ENCODE peak calls at places on chromosomes 6 and 20, in seven cellular contexts. One of them, this sample, is unnamed.

GRCh38 chr20:22460803-22461202 is 123.6 kb downstream of the FOXA2 start:
- DNase-seq in H1: no peak
- DNase-seq in HCT116: no peak
- DNase-seq in HepG2: no peak
- DNase-seq in SK-N-SH: no peak
- DNase-seq in GM12878: no peak
- DNase-seq in K562: no peak
- DNase-seq in this sample: no peak

GRCh38 chr6:166800110-166800509 is 156.2 kb downstream of the RNASET2 start:
- DNase-seq in HCT116: no peak
- DNase-seq in H1: no peak
- DNase-seq in K562: no peak
- DNase-seq in SK-N-SH: no peak
- DNase-seq in GM12878: no peak
- DNase-seq in HepG2: no peak
- DNase-seq in this sample: no peak

GRCh38 chr6:161137839-161138544 is 135.9 kb downstream of the AGPAT4 start:
- DNase-seq in K562: no peak
- DNase-seq in SK-N-SH: no peak
- DNase-seq in HepG2: no peak
- DNase-seq in HCT116: no peak
- DNase-seq in H1: no peak
- DNase-seq in GM12878: no peak
- DNase-seq in this sample: no peak

GRCh38 chr6:1917628-1918371 is 308.1 kb downstream of the FOXC1 start:
- DNase-seq in K562: no peak
- DNase-seq in GM12878: no peak
- DNase-seq in H1: peak; percentile 53
- DNase-seq in SK-N-SH: no peak
- DNase-seq in HCT116: peak; percentile 40
- DNase-seq in HepG2: peak; percentile 44
- DNase-seq in this sample: no peak

GRCh38 chr20:2032168-2032567 is 38.3 kb upstream of the PDYN start:
- DNase-seq in SK-N-SH: no peak
- DNase-seq in K562: no peak
- DNase-seq in GM12878: no peak
- DNase-seq in H1: no peak
- DNase-seq in HepG2: no peak
- DNase-seq in HCT116: no peak
- DNase-seq in this sample: no peak

GRCh38 chr6:50815436-50816114 is 3.1 kb upstream of the TFAP2B start:
- DNase-seq in GM12878: no peak
- DNase-seq in SK-N-SH: no peak
- DNase-seq in H1: no peak
- DNase-seq in HepG2: no peak
- DNase-seq in HCT116: no peak
- DNase-seq in K562: peak; percentile 52
- DNase-seq in this sample: peak; percentile 39

GRCh38 chr6:24078200-24078599 is 47.8 kb upstream of the NRSN1 start:
- DNase-seq in K562: no peak
- DNase-seq in HepG2: no peak
- DNase-seq in HCT116: no peak
- DNase-seq in SK-N-SH: no peak
- DNase-seq in H1: no peak
- DNase-seq in GM12878: no peak
- DNase-seq in this sample: no peak

GRCh38 chr6:41092421-41093140 is 19.8 kb downstream of the NFYA start:
- DNase-seq in SK-N-SH: peak; percentile 36
- DNase-seq in GM12878: no peak
- DNase-seq in H1: no peak
- DNase-seq in HepG2: peak; percentile 41
- DNase-seq in HCT116: no peak
- DNase-seq in K562: peak; percentile 27
- DNase-seq in this sample: no peak

GRCh38 chr6:30618270-30618787 is 689 bp downstream of the MRPS18B start:
- DNase-seq in HepG2: peak; percentile 25
- DNase-seq in GM12878: no peak
- DNase-seq in SK-N-SH: no peak
- DNase-seq in HCT116: no peak
- DNase-seq in K562: peak; percentile 48
- DNase-seq in H1: no peak
- DNase-seq in this sample: no peak

GRCh38 chr6:48476257-48476656 is 365.3 kb upstream of the PTCHD4 start:
- DNase-seq in HepG2: peak; percentile 32
- DNase-seq in HCT116: no peak
- DNase-seq in SK-N-SH: no peak
- DNase-seq in H1: peak; percentile 5
- DNase-seq in K562: no peak
- DNase-seq in GM12878: no peak
- DNase-seq in this sample: no peak

GRCh38 chr20:8782804-8783203 is 286.1 kb upstream of the PLCB4 start:
- DNase-seq in SK-N-SH: no peak
- DNase-seq in K562: no peak
- DNase-seq in GM12878: no peak
- DNase-seq in H1: no peak
- DNase-seq in HCT116: no peak
- DNase-seq in HepG2: no peak
- DNase-seq in this sample: no peak

GRCh38 chr6:1942834-1943233 is 302.6 kb downstream of the GMDS start:
- DNase-seq in H1: no peak
- DNase-seq in HepG2: no peak
- DNase-seq in K562: no peak
- DNase-seq in GM12878: no peak
- DNase-seq in HCT116: no peak
- DNase-seq in SK-N-SH: no peak
- DNase-seq in this sample: no peak

GRCh38 chr6:62466607-62467006 is 180.6 kb upstream of the KHDRBS2 start:
- DNase-seq in SK-N-SH: no peak
- DNase-seq in H1: no peak
- DNase-seq in HCT116: no peak
- DNase-seq in HepG2: no peak
- DNase-seq in GM12878: no peak
- DNase-seq in K562: no peak
- DNase-seq in this sample: no peak

DNA sequence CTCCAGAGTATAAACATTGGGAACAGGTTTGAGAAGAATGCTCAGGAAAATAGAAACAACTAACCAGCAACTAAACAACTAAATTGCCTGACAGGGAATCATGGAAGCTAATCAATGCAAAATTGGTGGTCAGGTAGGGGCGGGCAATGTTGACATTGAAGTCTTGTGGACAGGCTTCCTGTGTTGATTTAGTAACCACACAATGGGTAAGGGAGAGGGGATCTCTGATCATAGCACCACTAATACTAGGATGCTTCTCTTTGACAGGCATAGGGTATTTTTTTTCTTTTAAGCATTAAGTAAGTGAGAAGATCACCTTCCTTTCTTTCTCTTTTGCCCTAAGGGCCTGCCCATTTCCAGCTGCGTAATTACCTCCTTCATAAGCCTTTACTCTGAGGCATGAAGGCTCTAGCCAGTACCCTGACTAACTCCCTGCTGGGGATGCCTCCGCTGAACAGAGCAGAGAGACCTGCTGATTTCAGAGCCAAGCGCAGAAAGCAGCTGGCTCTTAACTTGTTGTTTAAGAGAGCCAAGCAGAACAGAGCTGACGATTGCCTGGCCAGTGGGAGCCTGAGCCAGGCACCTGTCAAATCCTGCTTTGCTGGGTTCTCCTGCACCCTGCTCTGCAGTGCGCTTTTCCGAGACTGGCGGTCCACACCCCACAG is 118.7 kb downstream of the BMP2 start:
- DNase-seq in HCT116: no peak
- DNase-seq in SK-N-SH: no peak
- DNase-seq in K562: no peak
- DNase-seq in GM12878: no peak
- DNase-seq in HepG2: no peak
- DNase-seq in H1: no peak
- DNase-seq in this sample: no peak
- TF ChIP-seq JUND in HCT116: no peak
- TF ChIP-seq JUND in SK-N-SH: no peak
- TF ChIP-seq JUND in K562: no peak
- TF ChIP-seq JUND in GM12878: no peak
- TF ChIP-seq JUND in HepG2: no peak
- TF ChIP-seq JUND in H1: no peak
- TF ChIP-seq JUND in this sample: no peak

GRCh38 chr6:89612121-89612520 is 26.4 kb downstream of the LYRM2 start:
- DNase-seq in GM12878: no peak
- DNase-seq in HepG2: no peak
- DNase-seq in K562: peak; percentile 27
- DNase-seq in H1: peak; percentile 9
- DNase-seq in HCT116: no peak
- DNase-seq in SK-N-SH: no peak
- DNase-seq in this sample: no peak

GRCh38 chr6:89615882-89616281 is 22.7 kb downstream of the LYRM2 start:
- DNase-seq in H1: no peak
- DNase-seq in SK-N-SH: no peak
- DNase-seq in HCT116: no peak
- DNase-seq in HepG2: no peak
- DNase-seq in K562: no peak
- DNase-seq in GM12878: no peak
- DNase-seq in this sample: no peak

GRCh38 chr6:89613790-89614189 is 24.8 kb downstream of the LYRM2 start:
- DNase-seq in HCT116: no peak
- DNase-seq in SK-N-SH: no peak
- DNase-seq in K562: no peak
- DNase-seq in HepG2: no peak
- DNase-seq in GM12878: no peak
- DNase-seq in H1: no peak
- DNase-seq in this sample: no peak

GRCh38 chr6:89610149-89610642 is 28.4 kb downstream of the LYRM2 start:
- DNase-seq in HepG2: peak; percentile 40
- DNase-seq in HCT116: peak; percentile 19
- DNase-seq in K562: peak; percentile 74
- DNase-seq in GM12878: peak; percentile 30
- DNase-seq in H1: no peak
- DNase-seq in SK-N-SH: peak; percentile 46
- DNase-seq in this sample: peak; percentile 49

DNA sequence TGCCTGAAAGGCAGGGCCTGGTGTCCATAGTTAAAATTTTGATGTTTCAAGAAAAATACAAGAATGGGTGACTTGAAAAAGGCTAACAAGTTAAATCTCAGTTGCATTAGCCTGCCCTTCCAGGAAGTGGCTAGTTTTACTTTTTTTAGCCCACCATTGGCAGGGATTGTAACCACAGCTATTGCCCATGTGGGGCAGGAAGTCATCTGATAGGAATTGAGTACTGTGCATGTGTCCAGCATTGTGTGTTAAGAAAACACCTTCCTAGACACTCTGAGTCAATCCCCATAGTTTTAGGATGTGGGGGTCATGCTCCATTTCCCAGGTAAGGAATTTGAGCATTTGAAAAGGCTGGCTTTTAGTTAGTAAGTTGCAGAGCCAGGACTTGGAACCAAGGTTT is 26.9 kb downstream of the LYRM2 start:
- DNase-seq in SK-N-SH: no peak
- DNase-seq in HCT116: no peak
- DNase-seq in GM12878: no peak
- DNase-seq in H1: no peak
- DNase-seq in HepG2: no peak
- DNase-seq in K562: no peak
- DNase-seq in this sample: no peak
- TF ChIP-seq JUND in SK-N-SH: no peak
- TF ChIP-seq JUND in HCT116: no peak
- TF ChIP-seq JUND in GM12878: no peak
- TF ChIP-seq JUND in H1: no peak
- TF ChIP-seq JUND in HepG2: no peak
- TF ChIP-seq JUND in K562: no peak
- TF ChIP-seq JUND in this sample: no peak

DNA sequence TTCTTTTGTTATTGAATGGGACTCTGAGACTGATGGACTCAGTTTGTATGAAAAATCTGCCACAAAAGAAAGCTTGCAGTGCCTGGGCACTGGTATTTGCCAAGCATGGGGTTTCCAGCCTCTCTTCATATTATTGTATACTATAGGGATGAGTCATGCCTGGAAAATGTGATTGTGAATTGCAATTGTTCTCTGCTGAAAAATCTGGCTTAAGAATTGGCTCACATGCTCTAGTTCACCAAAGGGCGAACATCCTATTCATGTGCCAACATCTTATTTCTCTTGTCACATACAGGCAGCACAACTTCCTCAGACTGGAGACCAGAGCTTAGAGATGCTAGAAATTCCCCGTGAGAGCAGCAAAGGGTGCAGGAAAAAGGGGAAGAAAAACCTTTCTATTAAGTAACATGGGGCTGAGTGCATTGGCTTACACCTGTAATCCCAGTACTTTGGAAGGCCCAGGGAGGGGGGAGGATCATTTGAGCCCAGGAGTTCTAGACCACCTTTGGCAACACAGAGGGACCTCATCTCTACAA is 103.6 kb upstream of the KCNK16 start:
- DNase-seq in SK-N-SH: no peak
- DNase-seq in GM12878: no peak
- DNase-seq in K562: no peak
- DNase-seq in H1: no peak
- DNase-seq in HepG2: no peak
- DNase-seq in HCT116: no peak
- DNase-seq in this sample: no peak
- TF ChIP-seq JUND in SK-N-SH: peak; percentile 32
- TF ChIP-seq JUND in GM12878: no peak
- TF ChIP-seq JUND in K562: no peak
- TF ChIP-seq JUND in H1: peak; percentile 66
- TF ChIP-seq JUND in HepG2: no peak
- TF ChIP-seq JUND in HCT116: peak; percentile 11
- TF ChIP-seq JUND in this sample: peak; percentile 85

GRCh38 chr6:106805017-106805335 is 169.6 kb downstream of the CD24 start:
- DNase-seq in HCT116: no peak
- DNase-seq in SK-N-SH: no peak
- DNase-seq in K562: no peak
- DNase-seq in H1: no peak
- DNase-seq in HepG2: no peak
- DNase-seq in GM12878: no peak
- DNase-seq in this sample: no peak

GRCh38 chr6:106804238-106805016 is 170.1 kb downstream of the CD24 start:
- DNase-seq in HepG2: no peak
- DNase-seq in K562: no peak
- DNase-seq in SK-N-SH: no peak
- DNase-seq in HCT116: no peak
- DNase-seq in GM12878: no peak
- DNase-seq in H1: peak; percentile 33
- DNase-seq in this sample: peak; percentile 71

GRCh38 chr6:106803188-106803587 is 171.3 kb downstream of the CD24 start:
- DNase-seq in H1: no peak
- DNase-seq in HCT116: no peak
- DNase-seq in HepG2: no peak
- DNase-seq in GM12878: no peak
- DNase-seq in SK-N-SH: no peak
- DNase-seq in K562: no peak
- DNase-seq in this sample: no peak

GRCh38 chr6:106807946-106808611 is 166.4 kb downstream of the CD24 start:
- DNase-seq in K562: no peak
- DNase-seq in SK-N-SH: no peak
- DNase-seq in HCT116: no peak
- DNase-seq in HepG2: peak; percentile 30
- DNase-seq in GM12878: no peak
- DNase-seq in H1: no peak
- DNase-seq in this sample: no peak

DNA sequence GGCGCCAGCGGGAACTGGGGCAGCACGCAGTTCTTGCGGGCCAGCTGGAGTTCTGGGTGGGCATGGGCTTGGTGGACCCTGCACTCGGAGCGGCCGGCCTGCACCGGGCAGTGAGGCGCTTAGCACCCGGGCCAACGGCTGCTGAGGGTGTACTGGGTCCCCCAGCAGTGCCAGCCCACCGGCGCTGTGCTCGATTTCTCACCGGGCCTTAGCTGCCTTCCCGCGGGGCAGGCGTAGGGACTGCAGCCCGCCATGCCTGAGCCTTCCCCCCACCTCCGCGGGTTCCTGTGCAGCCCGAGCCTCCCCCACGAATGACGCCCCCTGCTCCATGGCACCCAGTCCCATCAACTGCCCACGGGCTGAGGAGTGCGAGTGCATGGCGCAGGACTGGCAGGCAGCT is 168.8 kb downstream of the CD24 start:
- DNase-seq in GM12878: no peak
- DNase-seq in HepG2: no peak
- DNase-seq in H1: no peak
- DNase-seq in SK-N-SH: no peak
- DNase-seq in K562: no peak
- DNase-seq in HCT116: no peak
- DNase-seq in this sample: no peak
- TF ChIP-seq JUND in GM12878: no peak
- TF ChIP-seq JUND in HepG2: no peak
- TF ChIP-seq JUND in H1: no peak
- TF ChIP-seq JUND in SK-N-SH: no peak
- TF ChIP-seq JUND in K562: no peak
- TF ChIP-seq JUND in HCT116: no peak
- TF ChIP-seq JUND in this sample: no peak

This sample was measured in T47D.